ENCODE peak calls at places on chromosomes 12 and 14, in four cellular contexts. I is HepG2, N is A549, C is SK-N-SH. V is an unnamed sample.

GRCh38 chr14:78921856-78922255 is 751.7 kb downstream of the NRXN3 start:
- DNase-seq in I (no peak), N (no peak), C (no peak), V (no peak)

GRCh38 chr14:54104746-54105145 is 148.1 kb upstream of the BMP4 start:
- DNase-seq in C (no peak), I (no peak), N (no peak), V (no peak)

GRCh38 chr14:36514278-36515104 is 5.5 kb downstream of the NKX2-1 start:
- DNase-seq in I (peak; percentile 31), C (no peak), N (no peak), V (no peak)

GRCh38 chr12:66196806-66197205 is 7.8 kb downstream of the IRAK3 start:
- DNase-seq in N (no peak), I (no peak), C (no peak), V (peak; percentile 54)

GRCh38 chr14:39446131-39446744 is 14.0 kb upstream of the FBXO33 start:
- DNase-seq in I (no peak), C (no peak), N (no peak), V (no peak)

GRCh38 chr12:55631743-55632142 is 4.9 kb upstream of the OR10P1 start:
- DNase-seq in C (no peak), N (no peak), I (no peak), V (no peak)

GRCh38 chr12:11981174-11981733 is 89.5 kb upstream of the BCL2L14 start:
- DNase-seq in C (no peak), I (no peak), N (no peak), V (peak; percentile 98)

GRCh38 chr12:102816816-102817434 is 100.1 kb downstream of the PAH start:
- DNase-seq in N (peak; percentile 15), I (peak; percentile 24), C (peak; percentile 31), V (no peak)

GRCh38 chr12:4277856-4278581 is 4.5 kb downstream of the CCND2 start:
- DNase-seq in I (no peak), N (no peak), C (no peak), V (no peak)

GRCh38 chr12:101967506-101967905 is 90.1 kb downstream of the DRAM1 start:
- DNase-seq in C (no peak), N (no peak), I (no peak), V (peak; percentile 8)

GRCh38 chr12:25950329-25951115 is 8.0 kb upstream of the RASSF8 start:
- DNase-seq in C (no peak), N (no peak), I (no peak), V (no peak)

GRCh38 chr12:75913502-75914110 is 118.0 kb downstream of the PHLDA1 start:
- DNase-seq in I (no peak), N (no peak), C (no peak), V (no peak)

GRCh38 chr12:34395056-34396005 is 373.0 kb downstream of the ALG10 start:
- DNase-seq in N (no peak), C (peak; percentile 7), I (no peak), V (no peak)

GRCh38 chr12:131129839-131130238 is 176.1 kb downstream of the ADGRD1 start:
- DNase-seq in I (no peak), N (no peak), C (peak; percentile 91), V (no peak)

GRCh38 chr12:117832459-117833457 is 136.0 kb downstream of the KSR2 start:
- DNase-seq in I (no peak), N (peak; percentile 21), C (no peak), V (no peak)

GRCh38 chr12:75954076-75954475 is 77.5 kb downstream of the PHLDA1 start:
- DNase-seq in N (peak; percentile 92), I (peak; percentile 82), C (no peak), V (no peak)

GRCh38 chr12:8823565-8824300 is 1.3 kb downstream of the A2ML1 start:
- DNase-seq in N (no peak), C (peak; percentile 69), I (no peak), V (no peak)

GRCh38 chr14:42441615-42442014 is 834.9 kb downstream of the LRFN5 start:
- DNase-seq in N (no peak), C (no peak), I (no peak), V (no peak)

GRCh38 chr12:212799-213526 is 994 bp downstream of the SLC6A12 start:
- DNase-seq in I (peak; percentile 47), N (no peak), C (peak; percentile 50), V (no peak)

GRCh38 chr14:22598099-22598895 is at the start of gene ABHD4:
- DNase-seq in I (peak; percentile 79), C (peak; percentile 89), N (peak; percentile 78), V (no peak)

GRCh38 chr12:92034858-92035401 is 110.7 kb downstream of the BTG1 start:
- DNase-seq in C (peak; percentile 40), I (peak; percentile 44), N (peak; percentile 24), V (peak; percentile 99)

DNA sequence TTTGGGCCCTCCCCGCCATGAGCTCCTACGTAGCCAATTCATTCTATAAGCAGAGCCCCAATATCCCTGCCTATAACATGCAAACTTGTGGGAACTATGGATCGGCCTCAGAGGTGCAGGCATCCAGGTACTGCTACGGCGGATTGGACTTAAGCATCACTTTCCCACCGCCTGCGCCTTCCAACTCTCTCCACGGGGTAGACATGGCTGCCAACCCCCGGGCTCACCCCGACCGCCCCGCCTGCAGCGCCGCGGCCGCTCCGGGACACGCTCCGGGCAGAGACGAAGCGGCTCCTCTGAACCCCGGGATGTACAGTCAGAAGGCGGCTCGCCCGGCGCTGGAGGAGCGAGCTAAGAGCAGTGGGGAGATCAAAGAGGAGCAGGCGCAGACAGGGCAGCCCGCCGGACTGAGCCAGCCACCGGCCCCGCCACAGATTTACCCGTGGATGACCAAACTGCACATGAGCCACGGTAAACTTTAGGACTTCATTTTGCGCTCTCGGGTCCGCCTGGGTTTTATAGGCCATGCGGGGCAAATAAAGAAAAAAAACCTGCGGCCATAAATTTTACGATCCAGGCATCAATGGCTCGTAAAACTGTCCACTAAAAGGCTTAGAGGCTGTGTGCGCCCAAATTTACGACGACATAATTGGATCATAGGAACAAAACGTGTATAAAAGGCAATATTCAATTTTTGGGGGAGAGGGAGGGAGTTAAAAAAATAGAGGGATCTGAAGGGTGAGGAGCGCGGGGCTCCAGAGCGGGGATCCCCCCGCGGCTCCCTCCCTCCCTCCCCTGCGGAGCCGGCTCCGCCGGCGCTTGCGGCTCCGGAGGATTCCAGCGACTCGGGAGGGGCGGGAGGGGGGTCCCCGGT is 493 bp downstream of the HOXC5 start:
- DNase-seq in N (peak; percentile 56), I (peak; percentile 4), C (peak; percentile 84), V (no peak)
- TF ChIP-seq PBX3 in N (no peak), I (no peak), C (no peak), V (no peak)

DNA sequence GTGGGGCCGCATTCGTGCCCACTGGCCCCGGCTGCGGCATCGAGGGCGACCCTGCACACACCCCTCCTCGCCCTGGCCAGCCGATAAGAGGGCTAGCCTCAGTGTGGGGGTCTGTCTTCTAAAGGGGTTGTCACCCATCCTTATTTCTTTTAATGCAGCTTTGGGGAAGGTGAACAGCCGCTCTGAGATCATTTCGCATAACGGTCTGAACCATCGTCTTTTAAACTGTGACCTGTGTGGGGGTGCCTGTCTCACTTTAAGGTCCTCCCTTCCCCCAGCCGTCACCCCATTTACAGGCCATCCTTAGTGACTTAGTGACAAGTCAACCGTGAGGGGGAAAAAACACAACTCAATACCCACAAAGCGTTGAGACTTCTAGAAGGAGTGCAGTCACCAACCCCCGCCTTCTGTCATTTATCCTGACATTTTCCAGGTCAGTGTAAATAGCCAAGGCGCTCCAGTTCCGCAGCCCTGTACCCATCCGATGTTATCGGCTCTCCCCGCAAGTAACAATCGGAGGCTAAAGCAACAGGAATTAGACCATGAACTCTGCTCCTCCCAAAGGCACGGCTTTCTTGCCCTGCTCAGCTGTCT is 469 bp upstream of the DENND5B start:
- DNase-seq in N (peak; percentile 29), I (no peak), C (peak; percentile 73), V (no peak)
- TF ChIP-seq PBX3 in N (no peak), I (no peak), C (peak; percentile 85), V (no peak)

GRCh38 chr14:67963960-67964359 is 144.4 kb downstream of the RAD51B start:
- DNase-seq in N (no peak), C (no peak), I (no peak), V (no peak)

GRCh38 chr14:67964391-67964812 is 144.8 kb downstream of the RAD51B start:
- DNase-seq in N (no peak), I (no peak), C (no peak), V (no peak)

GRCh38 chr14:67961676-67962075 is 142.1 kb downstream of the RAD51B start:
- DNase-seq in N (no peak), I (no peak), C (no peak), V (no peak)

GRCh38 chr14:67962215-67962644 is 142.7 kb downstream of the RAD51B start:
- DNase-seq in I (no peak), N (no peak), C (no peak), V (peak; percentile 77)

DNA sequence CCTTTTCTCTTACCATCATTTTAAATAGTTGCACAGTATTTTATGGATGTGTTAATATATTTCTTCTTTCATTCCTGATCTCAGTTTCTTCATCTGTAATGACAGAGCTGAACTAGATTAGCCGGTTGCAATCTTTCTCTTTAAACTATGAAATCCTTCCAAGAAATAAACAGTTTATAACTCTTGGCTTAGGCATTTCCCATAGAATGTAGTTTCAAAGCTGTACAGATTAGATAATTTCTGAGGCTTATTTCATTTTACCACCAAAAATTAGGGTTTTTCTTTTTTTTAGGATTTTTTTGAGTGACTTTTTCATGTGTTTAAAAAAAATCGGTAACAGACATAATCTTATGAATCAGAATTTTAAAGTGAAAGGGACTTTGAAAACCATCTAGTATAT is 144.0 kb downstream of the RAD51B start:
- DNase-seq in I (no peak), N (no peak), C (no peak), V (no peak)
- TF ChIP-seq PBX3 in I (no peak), N (no peak), C (no peak), V (no peak)

GRCh38 chr12:127060310-127060847 is 1206.6 kb upstream of the TMEM132C start:
- DNase-seq in I (no peak), N (no peak), C (no peak), V (no peak)

GRCh38 chr12:127060933-127061332 is 1206.0 kb upstream of the TMEM132C start:
- DNase-seq in I (no peak), N (no peak), C (no peak), V (no peak)

GRCh38 chr12:127064207-127064606 is 1202.8 kb upstream of the TMEM132C start:
- DNase-seq in I (no peak), C (no peak), N (no peak), V (no peak)

GRCh38 chr12:127065595-127065994 is 1201.4 kb upstream of the TMEM132C start:
- DNase-seq in I (no peak), C (no peak), N (no peak), V (no peak)

DNA sequence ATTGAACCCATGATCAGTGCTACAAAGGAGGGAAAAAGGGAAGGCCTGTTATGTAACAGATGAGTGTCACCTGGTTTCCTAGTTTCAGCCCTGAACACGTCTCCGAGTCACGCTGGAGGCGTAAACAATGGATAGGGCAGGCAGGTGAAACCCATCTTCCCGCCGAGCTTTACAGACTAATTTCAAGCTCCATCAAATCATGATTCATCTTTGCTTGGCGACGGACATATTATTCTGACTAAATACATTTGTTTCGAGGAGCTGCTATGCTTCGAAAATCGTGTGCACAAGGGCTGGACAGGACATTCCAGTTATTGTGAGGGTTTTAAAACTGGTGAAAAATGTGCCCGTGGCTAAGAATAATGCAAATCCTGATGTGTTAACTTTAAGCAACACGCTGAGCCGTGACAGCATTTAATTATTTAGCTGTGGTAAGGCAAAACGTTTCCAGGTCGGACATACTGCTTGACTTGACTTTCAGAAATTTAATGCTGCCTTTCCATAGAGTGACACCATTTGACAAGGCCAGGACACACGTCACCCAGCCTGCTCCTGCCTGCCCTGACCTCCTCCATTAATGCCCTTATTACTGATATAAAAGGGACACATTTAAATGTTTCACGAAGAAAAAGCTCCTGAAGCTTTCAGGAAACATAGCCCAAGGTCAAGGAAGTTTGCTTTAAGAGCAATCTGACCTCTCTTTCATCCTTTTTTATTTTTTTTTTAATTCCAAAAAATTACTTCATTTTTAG is 1203.5 kb upstream of the TMEM132C start:
- DNase-seq in C (no peak), N (no peak), I (no peak), V (no peak)
- TF ChIP-seq PBX3 in C (no peak), N (no peak), I (no peak), V (no peak)